ENCODE peak calls at places on chromosomes 12 and 14, in ten cellular contexts. S is esophagus squamous epithelium, M is H9, Y is ovary, D is RWPE1, E is upper lobe of right lung, F is OCI-LY7, H is GM13977, A is stomach, T is pancreas. N is an unnamed sample.

GRCh38 chr12:29702972-29703371 is 80.8 kb downstream of the TMTC1 start:
- DNase-seq in T (no peak), F (no peak), H (no peak), D (no peak), M (no peak), S (no peak), E (no peak), A (no peak), Y (no peak), N (no peak)

GRCh38 chr12:124734224-124734788 is 129.4 kb downstream of the SCARB1 start:
- DNase-seq in A (no peak), Y (no peak), T (no peak), H (no peak), M (peak; percentile 94), D (no peak), E (peak; percentile 80), F (no peak), S (no peak), N (no peak)

GRCh38 chr12:49903700-49904423 is at the start of gene FAIM2:
- DNase-seq in H (no peak), M (peak; percentile 62), F (no peak), A (no peak), E (peak; percentile 77), D (no peak), T (no peak), S (no peak), Y (peak; percentile 70), N (no peak)

GRCh38 chr12:68844788-68845695 is 37.1 kb downstream of the MDM2 start:
- DNase-seq in E (no peak), D (no peak), H (no peak), A (no peak), T (no peak), F (no peak), S (no peak), M (no peak), Y (no peak), N (no peak)

GRCh38 chr14:64507376-64508156 is 3.0 kb downstream of the ZBTB1 start:
- DNase-seq in A (no peak), E (no peak), T (no peak), S (no peak), F (no peak), Y (no peak), H (no peak), D (peak; percentile 74), M (no peak), N (no peak)

GRCh38 chr14:103526247-103526913 is 2.6 kb upstream of the TRMT61A start:
- DNase-seq in H (no peak), Y (no peak), T (no peak), A (no peak), E (no peak), D (no peak), F (no peak), S (no peak), M (no peak), N (no peak)

GRCh38 chr12:110345176-110345651 is 58.3 kb downstream of the ANAPC7 start:
- DNase-seq in E (no peak), D (peak; percentile 88), H (no peak), S (peak; percentile 17), A (no peak), M (no peak), F (no peak), T (no peak), Y (no peak), N (no peak)

GRCh38 chr14:100677152-100677924 is 49.4 kb upstream of the DLK1 start:
- DNase-seq in T (no peak), F (no peak), Y (peak; percentile 80), D (no peak), S (no peak), A (no peak), E (no peak), H (no peak), M (no peak), N (no peak)

GRCh38 chr14:102878970-102879460 is 43.4 kb upstream of the AMN start:
- DNase-seq in A (no peak), H (no peak), E (no peak), S (no peak), F (no peak), D (no peak), M (no peak), Y (no peak), T (no peak), N (no peak)

GRCh38 chr14:92954933-92955332 is 32.0 kb downstream of the CHGA start:
- DNase-seq in E (no peak), A (no peak), T (no peak), H (no peak), D (no peak), M (no peak), F (no peak), Y (no peak), S (no peak), N (no peak)

GRCh38 chr14:95490727-95491451 is 25.6 kb downstream of the SYNE3 start:
- DNase-seq in T (no peak), S (no peak), M (no peak), A (no peak), H (no peak), Y (no peak), D (peak; percentile 31), F (no peak), E (no peak), N (no peak)

GRCh38 chr12:97404549-97404948 is 58.1 kb upstream of the RMST start:
- DNase-seq in M (peak; percentile 75), H (peak; percentile 49), Y (no peak), A (peak; percentile 32), T (no peak), E (no peak), S (no peak), F (peak; percentile 51), D (peak; percentile 48), N (peak; percentile 47)

GRCh38 chr12:67827820-67828383 is 161.3 kb upstream of the IFNG-AS1 start:
- DNase-seq in F (no peak), Y (peak; percentile 22), E (no peak), D (peak; percentile 94), T (no peak), A (no peak), M (no peak), S (no peak), H (peak; percentile 25), N (peak; percentile 35)

GRCh38 chr12:51262758-51263177 is 7.4 kb downstream of the SMAGP start:
- DNase-seq in D (no peak), S (no peak), M (peak; percentile 86), F (peak; percentile 60), E (peak; percentile 70), A (peak; percentile 78), Y (peak; percentile 49), H (no peak), T (peak; percentile 77), N (no peak)

GRCh38 chr12:104351023-104351983 is 47.8 kb downstream of the EID3 start:
- DNase-seq in E (no peak), T (no peak), F (no peak), Y (no peak), D (no peak), H (no peak), S (no peak), M (peak; percentile 43), A (no peak), N (no peak)

GRCh38 chr12:105476616-105477015 is 146.1 kb downstream of the C12orf75 start:
- DNase-seq in M (no peak), H (no peak), D (no peak), Y (no peak), T (no peak), E (no peak), F (no peak), A (no peak), S (no peak), N (no peak)
- TF ChIP-seq CTCF in M (no peak), H (no peak), D (no peak), Y (no peak), T (no peak), E (no peak), F (no peak), A (no peak), S (no peak), N (no peak)

DNA sequence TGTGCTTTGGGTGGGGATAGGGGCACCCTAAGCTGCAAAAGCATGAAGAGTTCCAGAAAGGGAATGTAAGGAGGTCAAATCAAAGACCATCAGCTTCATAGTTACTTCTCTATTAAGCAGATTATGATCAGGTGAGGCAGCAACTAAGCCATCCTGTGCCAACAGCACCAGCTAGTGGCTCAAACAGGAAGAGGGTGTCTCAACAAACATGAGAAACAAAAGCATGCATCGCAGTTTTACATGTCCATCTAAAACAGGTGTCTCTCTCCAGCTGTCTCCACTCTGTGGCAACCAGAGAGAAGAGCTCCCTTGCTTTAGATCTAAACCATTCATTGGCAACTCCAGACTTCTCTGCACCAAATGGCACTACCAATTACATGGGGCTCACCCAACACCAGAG is 52.9 kb downstream of the ACTN1 start:
- DNase-seq in E (no peak), F (peak; percentile 23), M (no peak), S (no peak), H (no peak), T (no peak), D (peak; percentile 13), Y (no peak), A (no peak), N (no peak)
- TF ChIP-seq CTCF in E (peak; percentile 10), F (peak; percentile 70), M (peak; percentile 69), S (peak; percentile 46), H (peak; percentile 16), T (no peak), D (no peak), Y (no peak), A (no peak), N (no peak)

GRCh38 chr12:55935742-55936151 is 4.8 kb downstream of the DGKA start:
- DNase-seq in Y (peak; percentile 64), F (no peak), D (no peak), H (no peak), S (no peak), T (peak; percentile 40), M (peak; percentile 44), A (no peak), E (peak; percentile 66), N (no peak)

GRCh38 chr12:55934773-55935172 is 3.8 kb downstream of the DGKA start:
- DNase-seq in M (no peak), T (no peak), A (no peak), E (no peak), F (no peak), S (no peak), D (no peak), Y (no peak), H (no peak), N (no peak)

GRCh38 chr12:55933799-55934174 is 2.8 kb downstream of the DGKA start:
- DNase-seq in Y (no peak), H (no peak), M (no peak), E (no peak), A (no peak), S (no peak), F (no peak), D (no peak), T (no peak), N (no peak)

GRCh38 chr12:55933158-55933798 is 2.3 kb downstream of the DGKA start:
- DNase-seq in F (no peak), A (peak; percentile 35), T (no peak), D (peak; percentile 95), H (no peak), M (no peak), E (no peak), Y (no peak), S (no peak), N (no peak)

GRCh38 chr12:55934343-55934742 is 3.4 kb downstream of the DGKA start:
- DNase-seq in E (no peak), A (no peak), S (no peak), D (no peak), T (no peak), F (no peak), Y (no peak), M (no peak), H (no peak), N (no peak)
- TF ChIP-seq CTCF in E (no peak), A (no peak), S (no peak), D (no peak), T (no peak), F (no peak), Y (no peak), M (no peak), H (no peak), N (no peak)

GRCh38 chr14:91060472-91061308 is at the start of gene RPS6KA5:
- DNase-seq in A (peak; percentile 100), T (peak; percentile 100), F (peak; percentile 100), S (peak; percentile 99), Y (peak; percentile 100), H (peak; percentile 95), M (peak; percentile 100), E (peak; percentile 100), D (peak; percentile 99), N (peak; percentile 94)
- TF ChIP-seq CTCF in A (peak; percentile 4), T (no peak), F (no peak), S (peak; percentile 45), Y (peak; percentile 17), H (no peak), M (no peak), E (peak; percentile 10), D (no peak), N (no peak)